ENCODE peak calls at places on chromosome 5, in eight cellular contexts. H is esophagus muscularis mucosa, O is spleen, L is stomach, A is GM23338, D is HCT116, Y is SK-N-SH, Z is Panc1. W is an unnamed sample.

GRCh38 chr5:124584991-124585715 is 161.3 kb downstream of the ZNF608 start:
- DNase-seq in D (peak), O (no peak), H (no peak), A (no peak), L (no peak), Z (no peak), Y (no peak), W (no peak)

GRCh38 chr5:136811551-136811950 is 446.2 kb upstream of the TRPC7 start:
- DNase-seq in Z (peak), A (no peak), O (no peak), D (no peak), H (no peak), L (no peak), Y (no peak), W (no peak)

GRCh38 chr5:108193021-108193795 is 188.7 kb downstream of the FBXL17 start:
- DNase-seq in D (no peak), Y (no peak), L (no peak), Z (no peak), A (no peak), O (no peak), H (no peak), W (no peak)

GRCh38 chr5:36300927-36301540 is 668 bp downstream of the RANBP3L start:
- DNase-seq in D (no peak), L (peak), Z (no peak), O (no peak), A (no peak), Y (no peak), H (no peak), W (no peak)

GRCh38 chr5:155290937-155291336 is 277.4 kb downstream of the KIF4B start:
- DNase-seq in Y (peak), Z (no peak), H (no peak), D (no peak), O (no peak), L (no peak), A (no peak), W (no peak)

GRCh38 chr5:405421-405820 is 37.6 kb upstream of the EXOC3 start:
- DNase-seq in O (no peak), Y (peak), H (no peak), A (no peak), Z (no peak), L (no peak), D (no peak), W (no peak)

GRCh38 chr5:83523926-83524325 is 52.4 kb downstream of the VCAN start:
- DNase-seq in Z (no peak), A (no peak), L (no peak), H (no peak), O (no peak), Y (no peak), D (no peak), W (no peak)

GRCh38 chr5:72156921-72157320 is 49.6 kb downstream of the MAP1B start:
- DNase-seq in H (no peak), Z (no peak), A (no peak), Y (no peak), O (no peak), D (no peak), L (no peak), W (no peak)

GRCh38 chr5:75964008-75964407 is 119.2 kb upstream of the SV2C start:
- DNase-seq in L (no peak), O (no peak), Y (no peak), Z (no peak), H (no peak), D (no peak), A (no peak), W (no peak)

GRCh38 chr5:10753178-10753577 is 7.9 kb downstream of the DAP start:
- DNase-seq in Z (no peak), D (no peak), O (no peak), A (no peak), H (no peak), L (no peak), Y (no peak), W (no peak)

GRCh38 chr5:157558681-157559080 is 16.9 kb downstream of the ADAM19 start:
- DNase-seq in O (no peak), D (no peak), Z (no peak), A (no peak), Y (no peak), L (no peak), H (no peak), W (no peak)

GRCh38 chr5:141696431-141696830 is 14.4 kb upstream of the ARAP3 start:
- DNase-seq in H (no peak), D (no peak), A (no peak), L (no peak), Z (no peak), O (no peak), Y (no peak), W (no peak)

GRCh38 chr5:31990701-31991110 is 183.4 kb downstream of the GOLPH3 start:
- DNase-seq in L (no peak), O (peak), D (no peak), Y (no peak), A (no peak), Z (no peak), H (no peak), W (no peak)

GRCh38 chr5:86880344-86880743 is 262.6 kb downstream of the COX7C start:
- DNase-seq in A (no peak), H (no peak), D (no peak), O (no peak), L (no peak), Z (no peak), Y (no peak), W (no peak)

GRCh38 chr5:142213077-142213476 is 104.5 kb downstream of the NDFIP1 start:
- DNase-seq in H (no peak), Y (no peak), L (no peak), A (no peak), D (no peak), Z (no peak), O (no peak), W (no peak)

GRCh38 chr5:167230414-167230813 is 1061.0 kb upstream of the WWC1 start:
- DNase-seq in D (no peak), H (no peak), Z (no peak), A (no peak), L (no peak), O (no peak), Y (no peak), W (no peak)

GRCh38 chr5:41432481-41433253 is 77.7 kb downstream of the PLCXD3 start:
- DNase-seq in A (no peak), Z (no peak), Y (no peak), L (no peak), D (no peak), O (no peak), H (no peak), W (no peak)

GRCh38 chr5:165786073-165786472 is 2280.7 kb downstream of the MAT2B start:
- DNase-seq in L (no peak), O (no peak), A (no peak), H (no peak), Z (no peak), D (no peak), Y (no peak), W (no peak)

GRCh38 chr5:173035904-173036707 is 20.0 kb upstream of the CREBRF start:
- DNase-seq in D (no peak), Y (no peak), H (no peak), A (no peak), O (no peak), L (no peak), Z (no peak), W (no peak)

GRCh38 chr5:139691275-139691629 is 43.1 kb downstream of the CXXC5 start:
- DNase-seq in A (no peak), O (no peak), D (no peak), Z (no peak), H (no peak), Y (no peak), L (no peak), W (no peak)

GRCh38 chr5:125272364-125272763 is 525.9 kb upstream of the ZNF608 start:
- DNase-seq in O (no peak), H (no peak), D (no peak), A (no peak), L (no peak), Y (no peak), Z (no peak), W (no peak)

GRCh38 chr5:39176740-39177628 is 42.4 kb downstream of the FYB1 start:
- DNase-seq in D (no peak), L (no peak), A (no peak), Y (no peak), Z (no peak), O (no peak), H (peak), W (no peak)

GRCh38 chr5:174425271-174425963 is 299.0 kb upstream of the MSX2 start:
- DNase-seq in Y (peak), A (no peak), L (no peak), D (no peak), O (no peak), Z (no peak), H (peak), W (no peak)

GRCh38 chr5:150325426-150325825 is 22.7 kb upstream of the ARSI start:
- DNase-seq in O (no peak), L (no peak), A (no peak), D (no peak), H (no peak), Z (no peak), Y (no peak), W (no peak)

GRCh38 chr5:150321211-150321610 is 18.5 kb upstream of the ARSI start:
- DNase-seq in A (no peak), O (no peak), D (no peak), Z (no peak), H (no peak), Y (no peak), L (no peak), W (no peak)

GRCh38 chr5:150323092-150323491 is 20.4 kb upstream of the ARSI start:
- DNase-seq in O (no peak), H (no peak), Z (no peak), Y (no peak), L (no peak), D (no peak), A (no peak), W (no peak)

GRCh38 chr5:150321784-150322183 is 19.1 kb upstream of the ARSI start:
- DNase-seq in A (no peak), O (no peak), Z (no peak), D (no peak), H (no peak), L (no peak), Y (no peak), W (no peak)

DNA sequence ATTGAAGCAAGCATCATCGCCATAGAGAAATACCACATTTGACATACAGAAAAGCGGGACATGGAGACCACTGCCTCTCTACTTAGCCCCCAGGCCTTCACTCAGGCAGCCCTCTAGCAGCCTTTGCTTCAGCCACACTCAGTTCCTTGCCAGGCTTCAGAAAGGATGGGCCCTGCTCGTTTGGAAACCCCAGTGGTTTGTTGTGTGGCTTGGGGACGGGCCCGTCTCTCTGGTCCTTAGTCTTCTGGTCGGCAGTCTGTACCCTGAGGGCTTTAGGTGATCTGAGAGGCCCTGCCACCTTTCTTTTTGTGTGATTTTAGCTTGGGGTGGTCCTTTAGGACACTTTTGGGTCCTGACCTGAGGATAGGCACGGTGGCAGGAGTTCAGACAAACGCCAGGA is 21.1 kb upstream of the ARSI start:
- DNase-seq in Y (no peak), Z (no peak), O (no peak), L (no peak), D (no peak), A (no peak), H (no peak), W (no peak)
- H3K4me3 ChIP-seq in Y (no peak), Z (no peak), O (no peak), L (no peak), D (no peak), A (no peak), H (no peak), W (no peak)

GRCh38 chr5:150318613-150319483 is 16.1 kb upstream of the ARSI start:
- DNase-seq in O (no peak), H (no peak), Y (no peak), A (no peak), L (no peak), D (no peak), Z (no peak), W (no peak)

GRCh38 chr5:150319484-150319790 is 16.7 kb upstream of the ARSI start:
- DNase-seq in A (no peak), H (no peak), Y (no peak), Z (no peak), L (no peak), O (no peak), D (no peak), W (no peak)

GRCh38 chr5:150320048-150320555 is 17.4 kb upstream of the ARSI start:
- DNase-seq in Y (no peak), L (peak), Z (no peak), O (no peak), H (peak), D (no peak), A (no peak), W (no peak)

GRCh38 chr5:150317048-150318003 is 14.6 kb upstream of the ARSI start:
- DNase-seq in Z (peak), H (no peak), O (no peak), Y (peak), D (peak), L (no peak), A (peak), W (no peak)

GRCh38 chr5:150322202-150322601 is 19.5 kb upstream of the ARSI start:
- DNase-seq in D (no peak), H (no peak), Z (no peak), A (no peak), O (no peak), Y (no peak), L (no peak), W (no peak)
- H3K27ac ChIP-seq in D (no peak), H (no peak), Z (no peak), A (no peak), O (no peak), Y (no peak), L (no peak), W (no peak)

DNA sequence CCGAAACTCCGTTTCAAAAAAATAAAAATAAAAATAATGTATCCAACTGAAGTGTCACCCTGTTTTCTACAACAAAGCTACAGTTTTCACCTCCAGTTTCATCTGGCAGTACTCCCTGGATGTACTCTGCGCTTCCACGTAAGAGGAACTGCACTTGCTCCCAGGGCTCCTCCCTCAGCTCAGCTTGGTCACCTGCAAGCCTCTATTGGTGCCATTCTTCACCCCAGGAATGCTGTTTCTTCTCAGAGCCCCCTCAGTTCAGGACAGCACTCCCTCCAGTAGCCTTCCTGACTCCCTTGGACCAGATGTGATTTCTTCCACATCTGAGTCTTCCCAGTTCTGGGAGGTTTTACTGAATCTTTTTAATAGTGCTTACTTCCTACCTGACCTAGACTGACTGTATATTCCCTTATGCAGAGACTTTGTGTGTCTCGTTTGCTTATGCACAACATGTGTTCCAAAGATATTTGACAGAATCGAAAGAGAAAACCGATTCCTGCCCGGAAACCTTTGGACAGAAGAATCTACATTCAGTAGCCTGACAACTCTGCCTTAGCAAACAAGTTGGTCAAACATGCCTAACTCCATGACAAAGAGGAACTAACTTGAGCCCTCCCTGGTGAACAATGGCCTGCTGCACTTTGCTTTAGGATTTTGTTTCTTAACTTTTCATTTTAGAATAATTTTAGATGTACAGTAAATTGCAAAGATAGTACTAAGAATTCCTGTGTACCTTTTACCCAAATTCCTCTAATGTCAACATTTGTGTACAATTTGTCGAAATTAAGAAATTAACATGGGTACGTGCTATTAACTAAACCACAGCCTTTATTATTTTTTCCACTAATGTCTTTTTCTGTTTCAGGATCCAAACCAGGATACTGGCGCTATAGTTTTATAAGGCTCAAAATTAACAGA is 814 bp downstream of the CCDC125 start:
- DNase-seq in D (no peak), Y (no peak), Z (no peak), O (no peak), L (peak), H (no peak), A (peak), W (no peak)
- TF ChIP-seq POLR2AphosphoS5 in D (no peak), Y (no peak), Z (no peak), O (no peak), L (no peak), H (no peak), A (no peak), W (no peak)

DNA sequence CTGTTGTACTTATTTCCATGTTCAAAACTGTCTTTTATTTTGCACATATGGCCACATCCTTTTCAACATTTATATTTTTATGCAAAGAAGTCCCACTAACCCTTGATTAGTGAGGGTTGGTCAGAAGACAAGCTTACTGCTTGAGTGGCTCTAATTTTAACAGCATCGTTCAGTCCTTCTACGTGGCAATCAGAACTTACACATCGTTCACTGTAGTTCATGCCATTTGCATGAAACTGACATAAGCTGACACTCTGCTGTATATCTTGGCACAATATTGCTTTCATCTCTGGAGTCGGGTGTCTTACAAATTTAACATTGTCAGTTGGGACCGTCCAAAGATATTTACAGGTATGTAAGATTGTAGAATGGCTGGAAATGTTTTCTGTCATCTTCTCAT is 50.6 kb downstream of the MARCHF11 start:
- DNase-seq in Y (no peak), A (no peak), O (no peak), D (no peak), H (peak), Z (no peak), L (no peak), W (no peak)
- H3K4me3 ChIP-seq in Y (no peak), A (no peak), O (no peak), D (no peak), H (no peak), Z (no peak), L (no peak), W (no peak)

W was measured in SK-N-MC.